ENCODE peak calls at places on chromosomes 13 and 19, in nine cellular contexts. I, U, Y, T, F, X, C, Q and S are unnamed samples.

GRCh38 chr19:15683411-15683810 is 10.5 kb downstream of the CYP4F12 start:
- DNase-seq in I (no peak), U (no peak), Y (no peak), T (no peak), F (no peak), X (no peak), C (no peak), Q (no peak), S (no peak)

GRCh38 chr13:99655351-99656091 is 154.2 kb downstream of the TM9SF2 start:
- DNase-seq in I (no peak), U (no peak), Y (no peak), T (no peak), F (no peak), X (no peak), C (no peak), Q (peak; percentile 90), S (no peak)

GRCh38 chr19:17500447-17501198 is 10.8 kb upstream of the PGLS start:
- DNase-seq in I (no peak), U (no peak), Y (no peak), T (no peak), F (no peak), X (no peak), C (no peak), Q (no peak), S (no peak)

GRCh38 chr19:14439014-14439413 is 5.9 kb downstream of the PKN1 start:
- DNase-seq in I (no peak), U (no peak), Y (no peak), T (no peak), F (no peak), X (no peak), C (no peak), Q (no peak), S (no peak)

GRCh38 chr13:31835932-31836331 is 96.6 kb downstream of the RXFP2 start:
- DNase-seq in I (no peak), U (no peak), Y (no peak), T (no peak), F (no peak), X (no peak), C (no peak), Q (peak; percentile 44), S (no peak)

GRCh38 chr13:107834717-107835116 is 380.6 kb downstream of the LIG4 start:
- DNase-seq in I (no peak), U (no peak), Y (no peak), T (no peak), F (no peak), X (no peak), C (no peak), Q (peak; percentile 28), S (no peak)

GRCh38 chr13:80463673-80464352 is 122.9 kb upstream of the SPRY2 start:
- DNase-seq in I (peak; percentile 12), U (no peak), Y (no peak), T (no peak), F (no peak), X (no peak), C (no peak), Q (peak; percentile 1), S (no peak)

GRCh38 chr13:50319603-50320296 is 304.5 kb downstream of the KCNRG start:
- DNase-seq in I (peak; percentile 36), U (no peak), Y (no peak), T (no peak), F (no peak), X (no peak), C (no peak), Q (peak; percentile 83), S (no peak)

GRCh38 chr19:14561832-14562351 is 10.0 kb downstream of the NDUFB7 start:
- DNase-seq in I (peak; percentile 45), U (peak; percentile 92), Y (peak; percentile 67), T (no peak), F (no peak), X (no peak), C (peak; percentile 33), Q (peak; percentile 37), S (peak; percentile 82)

GRCh38 chr19:55087542-55087935 is 11.9 kb downstream of the EPS8L1 start:
- DNase-seq in I (no peak), U (no peak), Y (no peak), T (no peak), F (no peak), X (no peak), C (no peak), Q (peak; percentile 16), S (no peak)

GRCh38 chr13:46149272-46150133 is 32.5 kb downstream of the LCP1 start:
- DNase-seq in I (no peak), U (no peak), Y (no peak), T (no peak), F (no peak), X (no peak), C (no peak), Q (peak; percentile 72), S (no peak)

GRCh38 chr19:35509018-35509652 is 4.3 kb downstream of the DMKN start:
- DNase-seq in I (no peak), U (no peak), Y (no peak), T (no peak), F (no peak), X (no peak), C (peak; percentile 76), Q (no peak), S (no peak)

GRCh38 chr19:48715681-48716171 is 3.8 kb downstream of the MAMSTR start:
- DNase-seq in I (no peak), U (peak; percentile 70), Y (peak; percentile 32), T (peak; percentile 51), F (no peak), X (no peak), C (no peak), Q (no peak), S (no peak)

GRCh38 chr13:28655566-28655965 is 3.4 kb upstream of the POMP start:
- DNase-seq in I (no peak), U (no peak), Y (no peak), T (no peak), F (no peak), X (no peak), C (no peak), Q (peak; percentile 69), S (no peak)
- H3K27ac ChIP-seq in I (no peak overlapping the region), U (no peak overlapping the region), Y (peak overlapping the region; percentile 17), T (peak overlapping the region; percentile 30), F (no peak overlapping the region), X (no peak overlapping the region), C (no peak overlapping the region), Q (no peak overlapping the region), S (no peak overlapping the region)

DNA sequence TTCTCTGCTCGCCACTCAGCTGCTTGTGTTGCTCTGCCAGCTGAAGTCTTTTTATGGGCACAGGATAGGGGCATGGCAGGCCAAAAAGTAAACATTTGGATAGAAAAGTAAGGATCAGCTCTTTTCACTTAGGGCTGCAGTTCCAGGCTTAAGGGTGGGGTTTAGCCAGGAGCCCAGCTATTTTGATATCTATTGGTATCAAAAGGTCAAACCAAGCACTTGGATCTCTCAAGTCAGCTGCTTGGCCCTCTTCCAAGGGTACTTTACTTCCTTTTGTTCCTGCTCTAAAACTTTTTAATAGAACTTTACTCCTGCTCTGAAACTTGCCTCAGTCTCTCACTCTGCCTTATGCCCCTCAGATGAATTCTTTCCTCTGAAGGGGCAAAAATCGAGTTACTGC is 55.7 kb upstream of the ABCC4 start:
- DNase-seq in I (no peak), U (no peak), Y (no peak), T (no peak), F (no peak), X (no peak), C (no peak), Q (no peak), S (no peak)
- H3K27ac ChIP-seq in I (no peak overlapping the region), U (no peak overlapping the region), Y (no peak overlapping the region), T (no peak overlapping the region), F (no peak overlapping the region), X (no peak overlapping the region), C (no peak overlapping the region), Q (no peak overlapping the region), S (no peak overlapping the region)

DNA sequence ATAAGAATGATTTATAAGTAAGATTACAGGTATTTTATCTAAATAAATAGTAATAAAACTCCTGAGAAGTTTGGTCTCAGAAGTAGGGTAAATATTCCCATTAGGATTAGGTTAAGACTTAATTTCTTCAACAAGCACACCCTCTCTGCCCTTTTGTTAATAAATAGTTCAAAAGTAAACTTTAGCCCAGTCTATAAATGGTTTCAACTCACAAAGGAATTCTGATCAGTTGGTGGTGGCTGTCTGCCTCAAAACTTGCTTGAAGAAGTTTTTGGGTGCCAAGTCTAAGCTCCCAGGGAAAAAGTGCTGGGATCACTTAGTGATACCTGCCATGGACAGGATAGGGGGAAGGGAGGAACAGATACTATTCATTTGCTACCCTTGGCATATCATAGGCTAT is 22.9 kb downstream of the MBNL2 start:
- DNase-seq in I (no peak), U (no peak), Y (no peak), T (no peak), F (no peak), X (no peak), C (no peak), Q (no peak), S (no peak)
- H3K27ac ChIP-seq in I (peak overlapping the region; percentile 69), U (peak overlapping the region; percentile 75), Y (peak overlapping the region; percentile 63), T (peak overlapping the region; percentile 77), F (peak overlapping the region; percentile 100), X (no peak overlapping the region), C (no peak overlapping the region), Q (no peak overlapping the region), S (peak overlapping the region; percentile 74)

DNA sequence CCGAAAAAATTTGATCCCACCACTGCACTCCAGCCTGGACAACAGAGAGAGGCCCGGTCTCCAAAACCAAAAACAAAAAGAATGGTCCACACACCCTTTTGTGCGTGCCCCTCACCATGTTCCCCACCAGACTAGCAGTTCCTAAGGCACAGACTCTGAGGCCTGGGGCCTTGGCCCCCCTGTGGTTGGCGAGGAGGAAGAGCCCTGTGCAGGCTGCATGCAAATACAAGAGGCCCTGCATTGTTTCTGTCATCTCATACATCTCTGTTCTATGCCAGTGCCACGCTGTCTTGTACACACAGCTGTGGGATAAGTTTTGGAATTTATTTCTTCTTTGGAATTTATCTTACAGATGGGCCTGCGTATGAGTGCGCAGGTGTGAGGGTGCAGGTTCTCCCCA is 4.7 kb upstream of the YJEFN3 start:
- DNase-seq in I (no peak), U (no peak), Y (no peak), T (no peak), F (no peak), X (no peak), C (no peak), Q (no peak), S (no peak)
- H3K27ac ChIP-seq in I (no peak overlapping the region), U (no peak overlapping the region), Y (no peak overlapping the region), T (no peak overlapping the region), F (no peak overlapping the region), X (no peak overlapping the region), C (no peak overlapping the region), Q (no peak overlapping the region), S (no peak overlapping the region)

DNA sequence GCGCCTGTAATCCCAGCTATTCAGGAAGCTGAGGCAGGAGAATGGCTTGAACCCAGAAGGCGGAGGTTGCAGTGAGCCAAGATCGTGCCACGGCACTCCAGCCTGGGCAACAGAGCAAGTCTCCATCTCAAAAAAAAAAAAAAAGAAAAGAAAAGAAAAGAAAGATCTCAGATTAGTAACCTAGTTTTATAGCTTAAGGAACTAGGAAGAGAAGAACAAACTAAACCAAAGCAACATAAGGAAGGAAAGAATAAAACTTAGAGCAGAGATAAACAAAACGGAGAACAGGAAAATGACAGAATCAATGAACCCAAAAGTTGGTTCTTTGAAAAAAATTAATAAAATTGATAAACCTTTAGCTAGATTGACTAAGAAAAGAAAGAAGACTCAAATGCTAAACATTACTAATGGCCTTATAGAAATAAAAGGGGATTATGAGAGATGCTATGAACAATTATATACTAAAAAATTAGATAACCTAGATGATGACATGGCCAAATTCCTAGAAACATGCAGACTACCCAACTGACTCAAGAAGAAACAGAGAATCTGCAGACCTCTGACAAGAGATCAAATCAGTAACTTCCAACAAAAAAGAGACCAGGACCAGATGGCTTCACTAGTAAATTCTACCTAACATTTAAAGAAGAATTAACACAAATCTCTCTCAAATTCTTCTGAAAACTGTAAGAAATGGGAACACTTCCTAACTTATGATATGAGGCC is 68.2 kb downstream of the CDADC1 start:
- DNase-seq in I (no peak), U (no peak), Y (no peak), T (no peak), F (no peak), X (no peak), C (no peak), Q (no peak), S (no peak)
- H3K27ac ChIP-seq in I (no peak overlapping the region), U (no peak overlapping the region), Y (no peak overlapping the region), T (no peak overlapping the region), F (no peak overlapping the region), X (no peak overlapping the region), C (no peak overlapping the region), Q (no peak overlapping the region), S (no peak overlapping the region)